ENCODE peak calls at places on chromosomes 5 and 9, in six cellular contexts. L, A, T, C, V and H are unnamed samples.

GRCh38 chr5:116575635-116576042 is 1.0 kb upstream of the SEMA6A start:
- DNase-seq in L (no peak), A (no peak), T (no peak), C (peak; percentile 54), V (no peak), H (no peak)

GRCh38 chr9:649128-650074 is 192.1 kb upstream of the DMRT1 start:
- DNase-seq in L (no peak), A (no peak), T (no peak), C (no peak), V (no peak), H (no peak)

GRCh38 chr5:66814146-66814991 is 218.2 kb downstream of the MAST4 start:
- DNase-seq in L (no peak), A (peak; percentile 76), T (peak; percentile 72), C (no peak), V (no peak), H (no peak)

GRCh38 chr9:86324308-86324707 is 29.9 kb downstream of the TUT7 start:
- DNase-seq in L (no peak), A (no peak), T (no peak), C (no peak), V (no peak), H (no peak)

GRCh38 chr5:130138406-130139060 is 234.3 kb downstream of the CHSY3 start:
- DNase-seq in L (no peak), A (no peak), T (no peak), C (no peak), V (no peak), H (no peak)

GRCh38 chr5:41871866-41872265 is 1.6 kb upstream of the OXCT1 start:
- DNase-seq in L (no peak), A (no peak), T (no peak), C (no peak), V (no peak), H (no peak)

GRCh38 chr9:135073741-135074305 is 13.6 kb upstream of the OLFM1 start:
- DNase-seq in L (no peak), A (no peak), T (no peak), C (no peak), V (peak; percentile 17), H (no peak)

GRCh38 chr5:150561571-150562295 is 53.8 kb downstream of the NDST1 start:
- DNase-seq in L (no peak), A (no peak), T (no peak), C (no peak), V (no peak), H (no peak)

GRCh38 chr9:129336130-129336528 is 158.1 kb upstream of the IER5L start:
- DNase-seq in L (no peak), A (no peak), T (no peak), C (no peak), V (no peak), H (no peak)

GRCh38 chr5:134533115-134533815 is 7.8 kb downstream of the JADE2 start:
- DNase-seq in L (no peak), A (no peak), T (no peak), C (no peak), V (no peak), H (no peak)

GRCh38 chr9:89435315-89435823 is 62.5 kb downstream of the SEMA4D start:
- DNase-seq in L (no peak), A (peak; percentile 40), T (no peak), C (peak; percentile 95), V (peak; percentile 85), H (no peak)

GRCh38 chr5:90055831-90056328 is 353.7 kb downstream of the CETN3 start:
- DNase-seq in L (peak; percentile 49), A (no peak), T (no peak), C (no peak), V (peak; percentile 64), H (peak; percentile 31)

GRCh38 chr5:69502375-69503143 is 10.0 kb downstream of the OCLN start:
- DNase-seq in L (no peak), A (no peak), T (no peak), C (no peak), V (no peak), H (no peak)

GRCh38 chr9:72443855-72444254 is 77.6 kb upstream of the TMC1 start:
- DNase-seq in L (no peak), A (peak; percentile 64), T (peak; percentile 93), C (no peak), V (no peak), H (no peak)

GRCh38 chr9:127059030-127059429 is 63.4 kb downstream of the ANGPTL2 start:
- DNase-seq in L (no peak), A (peak; percentile 47), T (peak; percentile 17), C (no peak), V (no peak), H (no peak)

GRCh38 chr9:117156771-117157535 is 257.9 kb downstream of the ASTN2 start:
- DNase-seq in L (no peak), A (no peak), T (no peak), C (no peak), V (no peak), H (no peak)

GRCh38 chr9:7234144-7234543 is 476.4 kb downstream of the KDM4C start:
- DNase-seq in L (no peak), A (peak; percentile 68), T (peak; percentile 59), C (no peak), V (no peak), H (no peak)

GRCh38 chr9:35906923-35907699 is 1.1 kb downstream of the HRCT1 start:
- DNase-seq in L (peak; percentile 68), A (no peak), T (no peak), C (peak; percentile 69), V (no peak), H (no peak)

GRCh38 chr9:129640086-129640870 is 1.7 kb downstream of the ASB6 start:
- DNase-seq in L (no peak), A (no peak), T (no peak), C (no peak), V (no peak), H (no peak)

GRCh38 chr5:14226554-14226953 is 83.4 kb downstream of the TRIO start:
- DNase-seq in L (no peak), A (no peak), T (no peak), C (no peak), V (no peak), H (no peak)

GRCh38 chr5:91420879-91421278 is 37.8 kb upstream of the ARRDC3 start:
- DNase-seq in L (no peak), A (no peak), T (no peak), C (no peak), V (no peak), H (no peak)

GRCh38 chr9:136806631-136807201 is 1.0 kb upstream of the RABL6 start:
- DNase-seq in L (no peak), A (no peak), T (no peak), C (peak; percentile 55), V (no peak), H (no peak)